ENCODE peak calls at places on chromosomes 1 and 21, in seven cellular contexts. F, G, T, L, C, J and A are unnamed samples.

GRCh38 chr1:1088801-1089680 is 14.9 kb upstream of the RNF223 start:
- DNase-seq in G (no peak), C (no peak), F (no peak), J (no peak), T (peak), L (no peak), A (no peak)

GRCh38 chr1:52403566-52404115 is 582 bp downstream of the ORC1 start:
- DNase-seq in C (peak), J (peak), L (peak), F (peak), T (peak), G (peak), A (peak)

GRCh38 chr1:23807453-23807852 is 6.9 kb upstream of the GALE start:
- DNase-seq in F (no peak), T (no peak), J (no peak), G (no peak), L (no peak), C (no peak), A (no peak)

GRCh38 chr1:169874229-169874628 is 19.5 kb downstream of the SCYL3 start:
- DNase-seq in C (no peak), G (no peak), J (no peak), F (peak), T (no peak), L (no peak), A (peak)

GRCh38 chr1:244849189-244849866 is 13.9 kb downstream of the COX20 start:
- DNase-seq in T (no peak), F (no peak), G (no peak), J (no peak), L (no peak), C (no peak), A (no peak)

GRCh38 chr1:180290265-180291001 is 60.4 kb downstream of the LHX4 start:
- DNase-seq in L (no peak), G (no peak), F (no peak), J (no peak), T (no peak), C (no peak), A (no peak)

GRCh38 chr1:167199656-167200055 is 21.0 kb upstream of the POU2F1 start:
- DNase-seq in G (no peak), L (no peak), T (no peak), J (no peak), C (no peak), F (no peak), A (no peak)

GRCh38 chr1:111234866-111235265 is 7.4 kb downstream of the CHI3L2 start:
- DNase-seq in J (no peak), T (no peak), C (no peak), F (peak), L (no peak), G (no peak), A (no peak)

GRCh38 chr1:68459796-68460195 is 10.0 kb upstream of the RPE65 start:
- DNase-seq in C (no peak), G (no peak), J (no peak), L (peak), F (peak), T (no peak), A (no peak)

GRCh38 chr1:248886237-248886895 is 19.7 kb upstream of the PGBD2 start:
- DNase-seq in T (no peak), G (no peak), J (no peak), F (peak), C (no peak), L (no peak), A (no peak)

GRCh38 chr1:220991959-220992704 is 112.9 kb downstream of the HLX start:
- DNase-seq in T (no peak), G (no peak), J (no peak), L (no peak), C (no peak), F (no peak), A (peak)

GRCh38 chr1:117339866-117340357 is 27.3 kb upstream of the MAN1A2 start:
- DNase-seq in F (no peak), T (peak), J (no peak), C (no peak), G (no peak), L (peak), A (peak)

GRCh38 chr1:234542211-234542850 is 63.4 kb upstream of the TARBP1 start:
- DNase-seq in T (no peak), C (no peak), F (no peak), J (no peak), L (no peak), G (no peak), A (no peak)

GRCh38 chr1:21105807-21106206 is 70.9 kb downstream of the EIF4G3 start:
- DNase-seq in L (no peak), C (no peak), G (no peak), T (no peak), F (no peak), J (no peak), A (no peak)

GRCh38 chr1:95384570-95384969 is 150.6 kb downstream of the RWDD3 start:
- DNase-seq in G (no peak), F (peak), J (no peak), T (peak), C (no peak), L (no peak), A (no peak)

GRCh38 chr1:2817784-2818564 is 16.5 kb upstream of the TTC34 start:
- DNase-seq in F (no peak), J (no peak), C (no peak), L (no peak), G (no peak), T (no peak), A (no peak)

GRCh38 chr1:172167801-172168596 is 252.5 kb upstream of the C1orf105 start:
- DNase-seq in L (no peak), G (no peak), J (no peak), C (no peak), T (no peak), F (peak), A (peak)

GRCh38 chr1:117059334-117059677 is 820 bp upstream of the TTF2 start:
- DNase-seq in C (peak), T (peak), F (no peak), J (peak), G (peak), L (no peak), A (no peak)

GRCh38 chr1:57293214-57293613 is 130.6 kb downstream of the DAB1 start:
- DNase-seq in F (no peak), G (no peak), T (no peak), C (no peak), J (no peak), L (no peak), A (no peak)

GRCh38 chr1:56516539-56517252 is 62.7 kb downstream of the PLPP3 start:
- DNase-seq in L (no peak), C (no peak), J (no peak), T (no peak), F (peak), G (no peak), A (peak)

GRCh38 chr1:209202826-209203439 is 380.6 kb upstream of the CAMK1G start:
- DNase-seq in C (no peak), F (peak), L (peak), T (peak), G (no peak), J (peak), A (peak)

GRCh38 chr1:32138965-32139364 is 31.1 kb downstream of the KPNA6 start:
- DNase-seq in T (no peak), L (peak), C (no peak), F (peak), G (no peak), J (no peak), A (no peak)

GRCh38 chr21:28938726-28939125 is 54.0 kb downstream of the LTN1 start:
- DNase-seq in T (no peak), L (no peak), C (no peak), F (no peak), G (no peak), J (no peak), A (no peak)

GRCh38 chr1:238552271-238552670 is 661.5 kb upstream of the ZP4 start:
- DNase-seq in J (no peak), G (no peak), L (no peak), C (no peak), F (no peak), T (no peak), A (no peak)

GRCh38 chr21:35274090-35274489 is 225.0 kb upstream of the RUNX1 start:
- DNase-seq in C (no peak), L (no peak), T (no peak), J (no peak), G (no peak), F (no peak), A (no peak)

GRCh38 chr1:170586321-170586855 is 54.4 kb downstream of the GORAB start:
- DNase-seq in T (no peak), J (no peak), F (peak), G (no peak), L (no peak), C (no peak), A (no peak)

GRCh38 chr1:95018602-95019369 is 54.0 kb downstream of the ALG14 start:
- DNase-seq in T (no peak), C (no peak), J (no peak), G (no peak), L (no peak), F (peak), A (no peak)

GRCh38 chr1:154711416-154711815 is 103.4 kb upstream of the ADAR start:
- DNase-seq in C (no peak), L (no peak), J (no peak), G (no peak), T (no peak), F (no peak), A (no peak)

GRCh38 chr1:74505133-74505532 is 7.3 kb downstream of the LRRC53 start:
- DNase-seq in L (no peak), T (no peak), J (no peak), G (no peak), F (peak), C (no peak), A (no peak)

GRCh38 chr1:246592695-246593094 is 26.4 kb downstream of the CNST start:
- DNase-seq in F (peak), G (no peak), J (no peak), L (no peak), T (no peak), C (no peak), A (peak)

GRCh38 chr21:34595457-34595856 is 19.5 kb downstream of the RCAN1 start:
- DNase-seq in J (no peak), L (no peak), C (no peak), F (peak), T (no peak), G (no peak), A (no peak)

GRCh38 chr1:43038232-43038929 is 79.7 kb upstream of the SLC2A1 start:
- DNase-seq in L (no peak), C (no peak), G (no peak), J (no peak), T (no peak), F (no peak), A (no peak)

GRCh38 chr1:206823725-206824124 is 41.7 kb upstream of the IL20 start:
- DNase-seq in J (no peak), L (no peak), C (no peak), T (no peak), G (no peak), F (peak), A (no peak)

GRCh38 chr1:162757476-162757875 is 33.0 kb upstream of the HSD17B7 start:
- DNase-seq in F (peak), L (no peak), G (no peak), C (no peak), T (no peak), J (no peak), A (peak)